ENCODE peak calls at places on chromosomes 4 and X, in ten cellular contexts. V, T, B, L, C, X, F, U, O and G are unnamed samples.

GRCh38 chrX:17737707-17738001 is 361 bp downstream of the SCML1 start:
- DNase-seq in X (no peak), U (no peak), V (no peak), T (no peak), B (no peak), F (no peak), O (no peak), L (no peak), C (no peak), G (no peak)

GRCh38 chr4:99324978-99325377 is 3.8 kb upstream of the ADH1B start:
- DNase-seq in U (no peak), C (no peak), B (peak), X (peak), T (no peak), F (no peak), L (peak), O (no peak), V (no peak), G (no peak)

GRCh38 chr4:24476209-24476781 is 108.1 kb downstream of the DHX15 start:
- DNase-seq in B (no peak), L (no peak), C (no peak), O (peak), F (no peak), U (no peak), X (no peak), T (no peak), V (no peak), G (no peak)

GRCh38 chr4:139241086-139241783 is 38.8 kb downstream of the MGARP start:
- DNase-seq in F (no peak), C (no peak), X (no peak), L (no peak), U (no peak), V (no peak), B (no peak), O (peak), T (peak), G (no peak)

GRCh38 chr4:142091085-142091513 is 454.7 kb downstream of the IL15 start:
- DNase-seq in F (no peak), U (no peak), L (no peak), T (no peak), B (no peak), V (peak), O (peak), C (no peak), X (peak), G (no peak)

GRCh38 chrX:47796433-47796906 is 40.2 kb upstream of the ZNF81 start:
- DNase-seq in V (no peak), F (no peak), C (no peak), O (no peak), B (no peak), X (peak), U (no peak), T (no peak), L (no peak), G (no peak)

GRCh38 chr4:177975315-177975714 is 533.1 kb upstream of the AGA start:
- DNase-seq in C (no peak), L (no peak), F (no peak), U (no peak), B (no peak), T (no peak), X (no peak), O (no peak), V (no peak), G (no peak)

GRCh38 chr4:1208266-1208961 is 36.0 kb upstream of the SPON2 start:
- DNase-seq in B (peak), F (no peak), V (no peak), L (peak), C (no peak), U (no peak), T (no peak), X (no peak), O (no peak), G (no peak)

GRCh38 chr4:112739442-112739841 is 102.5 kb downstream of the LARP7 start:
- DNase-seq in B (no peak), F (no peak), V (no peak), O (no peak), T (no peak), X (no peak), L (no peak), U (no peak), C (no peak), G (no peak)

GRCh38 chrX:132086717-132087116 is 41.1 kb downstream of the FRMD7 start:
- DNase-seq in X (no peak), B (no peak), V (no peak), L (no peak), T (no peak), O (no peak), U (no peak), C (no peak), F (no peak), G (no peak)

GRCh38 chr4:174496631-174497442 is 25.5 kb downstream of the HPGD start:
- DNase-seq in C (no peak), V (no peak), T (no peak), L (no peak), U (no peak), O (no peak), B (no peak), F (no peak), X (no peak), G (no peak)

GRCh38 chr4:118034061-118034785 is at the start of gene NDST3:
- DNase-seq in X (no peak), C (peak), T (peak), F (no peak), B (no peak), O (peak), V (peak), U (no peak), L (peak), G (no peak)

GRCh38 chr4:113905301-113905700 is 74.1 kb downstream of the ARSJ start:
- DNase-seq in T (no peak), O (no peak), V (no peak), B (no peak), U (no peak), C (no peak), L (no peak), X (no peak), F (no peak), G (no peak)

GRCh38 chrX:9704876-9705465 is 60.7 kb downstream of the GPR143 start:
- DNase-seq in X (no peak), C (no peak), B (no peak), U (no peak), O (no peak), V (no peak), F (no peak), L (no peak), T (no peak), G (no peak)

GRCh38 chrX:51614353-51614752 is 4.4 kb downstream of the CENPVL3 start:
- DNase-seq in L (no peak), V (peak), O (peak), C (peak), B (no peak), T (peak), X (no peak), U (no peak), F (no peak), G (no peak)

GRCh38 chr4:129167640-129168260 is 71.8 kb downstream of the C4orf33 start:
- DNase-seq in V (no peak), L (no peak), X (no peak), C (no peak), B (no peak), O (no peak), F (no peak), U (no peak), T (peak), G (no peak)

GRCh38 chrX:68307767-68308166 is 125.5 kb downstream of the OPHN1 start:
- DNase-seq in T (no peak), F (no peak), X (peak), L (no peak), B (no peak), C (no peak), U (no peak), O (peak), V (no peak), G (no peak)

GRCh38 chr4:3047464-3048286 is 26.7 kb downstream of the HTT-AS start:
- DNase-seq in O (peak), F (peak), L (peak), T (peak), C (peak), V (peak), X (no peak), B (peak), U (peak), G (peak)

GRCh38 chr4:158863296-158863695 is 94.5 kb downstream of the FNIP2 start:
- DNase-seq in V (no peak), T (no peak), F (no peak), O (no peak), B (no peak), U (no peak), C (peak), X (no peak), L (no peak), G (no peak)

GRCh38 chrX:140661657-140662056 is 47.9 kb upstream of the LINC00632 start:
- DNase-seq in T (no peak), L (no peak), V (no peak), U (no peak), B (no peak), C (no peak), F (no peak), O (no peak), X (no peak), G (no peak)

GRCh38 chrX:107562482-107562881 is 65.8 kb upstream of the PRPS1 start:
- DNase-seq in X (no peak), O (peak), C (no peak), U (no peak), T (no peak), F (no peak), B (no peak), V (no peak), L (no peak), G (no peak)

GRCh38 chr4:69907151-69907550 is 23.7 kb upstream of the CSN1S1 start:
- DNase-seq in U (no peak), C (no peak), T (no peak), F (no peak), O (no peak), B (no peak), V (no peak), X (no peak), L (no peak), G (no peak)

GRCh38 chr4:14620567-14621138 is 381.6 kb upstream of the CPEB2 start:
- DNase-seq in T (peak), U (no peak), F (no peak), B (no peak), V (no peak), C (no peak), O (no peak), L (no peak), X (no peak), G (no peak)

GRCh38 chr4:47669946-47670345 is 167.9 kb downstream of the CORIN start:
- DNase-seq in C (peak), T (no peak), V (no peak), O (no peak), X (no peak), F (no peak), B (no peak), L (no peak), U (no peak), G (no peak)

GRCh38 chr4:76199664-76200211 is 13.9 kb downstream of the SCARB2 start:
- DNase-seq in O (no peak), U (no peak), L (no peak), V (no peak), F (no peak), X (no peak), B (no peak), C (peak), T (peak), G (no peak)

GRCh38 chrX:40056420-40056819 is 41.3 kb downstream of the BCOR start:
- DNase-seq in L (no peak), O (no peak), F (no peak), V (no peak), X (no peak), U (no peak), C (no peak), T (no peak), B (no peak), G (no peak)

GRCh38 chrX:7891928-7892327 is 35.3 kb downstream of the PNPLA4 start:
- DNase-seq in B (no peak), U (no peak), V (no peak), F (no peak), T (no peak), X (no peak), C (no peak), O (no peak), L (no peak), G (no peak)

GRCh38 chr4:110165382-110166285 is 32.8 kb downstream of the ELOVL6 start:
- DNase-seq in L (no peak), X (peak), B (no peak), V (no peak), F (peak), U (peak), O (peak), C (no peak), T (no peak), G (peak)

GRCh38 chr4:5204781-5205180 is 153.5 kb downstream of the STK32B start:
- DNase-seq in O (no peak), X (no peak), U (no peak), F (no peak), C (no peak), B (no peak), T (no peak), L (no peak), V (no peak), G (no peak)

GRCh38 chr4:101222156-101222845 is 125.0 kb downstream of the PPP3CA start:
- DNase-seq in X (no peak), B (no peak), V (no peak), T (no peak), F (no peak), U (no peak), C (no peak), L (no peak), O (no peak), G (no peak)

GRCh38 chr4:168781884-168782283 is 228.2 kb downstream of the CBR4 start:
- DNase-seq in X (no peak), T (no peak), V (no peak), L (no peak), B (no peak), C (no peak), O (no peak), F (no peak), U (no peak), G (no peak)